ENCODE peak calls at places on chromosome 19, in five cellular contexts. One of them, this sample, is unnamed.

GRCh38 chr19:12984683-12985048 is 10.6 kb upstream of the NFIX start:
- DNase-seq in heart left ventricle: no peak
- DNase-seq in body of pancreas: no peak
- DNase-seq in OCI-LY7: no peak
- DNase-seq in choroid plexus epithelial cell: no peak
- DNase-seq in this sample: no peak

GRCh38 chr19:39342647-39343305 is 555 bp downstream of the SAMD4B start:
- DNase-seq in heart left ventricle: no peak
- DNase-seq in choroid plexus epithelial cell: peak
- DNase-seq in OCI-LY7: no peak
- DNase-seq in body of pancreas: peak
- DNase-seq in this sample: no peak

GRCh38 chr19:55535173-55535572 is 1.8 kb downstream of the SBK2 start:
- DNase-seq in OCI-LY7: no peak
- DNase-seq in choroid plexus epithelial cell: no peak
- DNase-seq in body of pancreas: no peak
- DNase-seq in heart left ventricle: no peak
- DNase-seq in this sample: no peak

GRCh38 chr19:13002389-13002898 is 7.2 kb downstream of the NFIX start:
- DNase-seq in body of pancreas: no peak
- DNase-seq in OCI-LY7: no peak
- DNase-seq in heart left ventricle: peak
- DNase-seq in choroid plexus epithelial cell: no peak
- DNase-seq in this sample: no peak

GRCh38 chr19:13045812-13046211 is 50.5 kb downstream of the NFIX start:
- DNase-seq in choroid plexus epithelial cell: no peak
- DNase-seq in heart left ventricle: peak
- DNase-seq in OCI-LY7: no peak
- DNase-seq in body of pancreas: no peak
- DNase-seq in this sample: no peak

GRCh38 chr19:52691737-52692136 is 43.1 kb downstream of the ZNF611 start:
- DNase-seq in choroid plexus epithelial cell: no peak
- DNase-seq in body of pancreas: no peak
- DNase-seq in OCI-LY7: peak
- DNase-seq in heart left ventricle: no peak
- DNase-seq in this sample: no peak

GRCh38 chr19:11460207-11460606 is 20.6 kb downstream of the ELAVL3 start:
- DNase-seq in body of pancreas: no peak
- DNase-seq in choroid plexus epithelial cell: no peak
- DNase-seq in heart left ventricle: no peak
- DNase-seq in OCI-LY7: no peak
- DNase-seq in this sample: no peak

GRCh38 chr19:18152444-18152816 is 533 bp upstream of the PIK3R2 start:
- DNase-seq in body of pancreas: peak
- DNase-seq in OCI-LY7: peak
- DNase-seq in heart left ventricle: peak
- DNase-seq in choroid plexus epithelial cell: peak
- DNase-seq in this sample: peak

GRCh38 chr19:39497850-39498261 is 891 bp upstream of the DLL3 start:
- DNase-seq in OCI-LY7: peak
- DNase-seq in body of pancreas: no peak
- DNase-seq in heart left ventricle: no peak
- DNase-seq in choroid plexus epithelial cell: peak
- DNase-seq in this sample: no peak

GRCh38 chr19:16200776-16201391 is 3.2 kb downstream of the AP1M1 start:
- DNase-seq in heart left ventricle: no peak
- DNase-seq in choroid plexus epithelial cell: no peak
- DNase-seq in body of pancreas: no peak
- DNase-seq in OCI-LY7: no peak
- DNase-seq in this sample: no peak

GRCh38 chr19:45146251-45146650 is 14.5 kb downstream of the NKPD1 start:
- DNase-seq in body of pancreas: no peak
- DNase-seq in heart left ventricle: no peak
- DNase-seq in choroid plexus epithelial cell: no peak
- DNase-seq in OCI-LY7: no peak
- DNase-seq in this sample: no peak

GRCh38 chr19:50836543-50837195 is 3.3 kb upstream of the KLK15 start:
- DNase-seq in OCI-LY7: no peak
- DNase-seq in body of pancreas: peak
- DNase-seq in choroid plexus epithelial cell: no peak
- DNase-seq in heart left ventricle: no peak
- DNase-seq in this sample: no peak

GRCh38 chr19:19083413-19084178 is 19.8 kb downstream of the SLC25A42 start:
- DNase-seq in choroid plexus epithelial cell: no peak
- DNase-seq in body of pancreas: no peak
- DNase-seq in heart left ventricle: peak
- DNase-seq in OCI-LY7: no peak
- DNase-seq in this sample: no peak

GRCh38 chr19:50725218-50725931 is 2.2 kb downstream of the CLEC11A start:
- DNase-seq in choroid plexus epithelial cell: no peak
- DNase-seq in heart left ventricle: no peak
- DNase-seq in body of pancreas: no peak
- DNase-seq in OCI-LY7: no peak
- DNase-seq in this sample: no peak

GRCh38 chr19:10292206-10292788 is 2.5 kb downstream of the ICAM5 start:
- DNase-seq in OCI-LY7: peak
- DNase-seq in body of pancreas: peak
- DNase-seq in heart left ventricle: peak
- DNase-seq in choroid plexus epithelial cell: peak
- DNase-seq in this sample: no peak

GRCh38 chr19:28867978-28868377 is 345.0 kb downstream of the UQCRFS1 start:
- DNase-seq in body of pancreas: no peak
- DNase-seq in OCI-LY7: no peak
- DNase-seq in choroid plexus epithelial cell: no peak
- DNase-seq in heart left ventricle: no peak
- DNase-seq in this sample: no peak

GRCh38 chr19:15378529-15379082 is 981 bp downstream of the AKAP8 start:
- DNase-seq in heart left ventricle: peak
- DNase-seq in body of pancreas: peak
- DNase-seq in OCI-LY7: peak
- DNase-seq in choroid plexus epithelial cell: peak
- DNase-seq in this sample: no peak

GRCh38 chr19:28296506-28296905 is 916.4 kb downstream of the UQCRFS1 start:
- DNase-seq in body of pancreas: no peak
- DNase-seq in OCI-LY7: no peak
- DNase-seq in choroid plexus epithelial cell: peak
- DNase-seq in heart left ventricle: no peak
- DNase-seq in this sample: peak

GRCh38 chr19:14072535-14073231 is at the start of gene MISP3:
- DNase-seq in body of pancreas: peak
- DNase-seq in choroid plexus epithelial cell: peak
- DNase-seq in heart left ventricle: peak
- DNase-seq in OCI-LY7: peak
- DNase-seq in this sample: no peak

GRCh38 chr19:29672933-29673336 is 7.7 kb downstream of the PLEKHF1 start:
- DNase-seq in choroid plexus epithelial cell: no peak
- DNase-seq in heart left ventricle: no peak
- DNase-seq in body of pancreas: no peak
- DNase-seq in OCI-LY7: peak
- DNase-seq in this sample: no peak

GRCh38 chr19:30577551-30578090 is 205.4 kb downstream of the ZNF536 start:
- DNase-seq in choroid plexus epithelial cell: no peak
- DNase-seq in heart left ventricle: no peak
- DNase-seq in OCI-LY7: no peak
- DNase-seq in body of pancreas: no peak
- DNase-seq in this sample: no peak

GRCh38 chr19:15300533-15301194 is 31.7 kb downstream of the BRD4 start:
- DNase-seq in heart left ventricle: no peak
- DNase-seq in OCI-LY7: peak
- DNase-seq in body of pancreas: no peak
- DNase-seq in choroid plexus epithelial cell: peak
- DNase-seq in this sample: no peak

GRCh38 chr19:50252111-50252886 is 48.9 kb downstream of the MYH14 start:
- DNase-seq in body of pancreas: peak
- DNase-seq in heart left ventricle: no peak
- DNase-seq in choroid plexus epithelial cell: peak
- DNase-seq in OCI-LY7: peak
- DNase-seq in this sample: no peak

GRCh38 chr19:17184381-17184841 is 30.7 kb upstream of the USE1 start:
- DNase-seq in body of pancreas: no peak
- DNase-seq in choroid plexus epithelial cell: no peak
- DNase-seq in heart left ventricle: no peak
- DNase-seq in OCI-LY7: peak
- DNase-seq in this sample: no peak

GRCh38 chr19:5880604-5881078 is 10.3 kb upstream of the FUT5 start:
- DNase-seq in heart left ventricle: peak
- DNase-seq in choroid plexus epithelial cell: peak
- DNase-seq in body of pancreas: peak
- DNase-seq in OCI-LY7: no peak
- DNase-seq in this sample: peak

GRCh38 chr19:15894359-15894758 is 3.5 kb downstream of the CYP4F2 start:
- DNase-seq in choroid plexus epithelial cell: no peak
- DNase-seq in body of pancreas: no peak
- DNase-seq in OCI-LY7: no peak
- DNase-seq in heart left ventricle: no peak
- DNase-seq in this sample: no peak

GRCh38 chr19:51089786-51090185 is 7.1 kb upstream of the KLK14 start:
- DNase-seq in OCI-LY7: no peak
- DNase-seq in choroid plexus epithelial cell: no peak
- DNase-seq in body of pancreas: no peak
- DNase-seq in heart left ventricle: no peak
- DNase-seq in this sample: no peak

GRCh38 chr19:10811391-10812111 is 24.5 kb downstream of the TMED1 start:
- DNase-seq in OCI-LY7: no peak
- DNase-seq in heart left ventricle: no peak
- DNase-seq in choroid plexus epithelial cell: no peak
- DNase-seq in body of pancreas: no peak
- DNase-seq in this sample: no peak

GRCh38 chr19:27909861-27910260 is 1303.1 kb downstream of the UQCRFS1 start:
- DNase-seq in heart left ventricle: no peak
- DNase-seq in OCI-LY7: no peak
- DNase-seq in body of pancreas: no peak
- DNase-seq in choroid plexus epithelial cell: no peak
- DNase-seq in this sample: no peak

GRCh38 chr19:1840541-1841115 is 7.7 kb downstream of the REXO1 start:
- DNase-seq in heart left ventricle: peak
- DNase-seq in choroid plexus epithelial cell: peak
- DNase-seq in body of pancreas: no peak
- DNase-seq in OCI-LY7: no peak
- DNase-seq in this sample: no peak

DNA sequence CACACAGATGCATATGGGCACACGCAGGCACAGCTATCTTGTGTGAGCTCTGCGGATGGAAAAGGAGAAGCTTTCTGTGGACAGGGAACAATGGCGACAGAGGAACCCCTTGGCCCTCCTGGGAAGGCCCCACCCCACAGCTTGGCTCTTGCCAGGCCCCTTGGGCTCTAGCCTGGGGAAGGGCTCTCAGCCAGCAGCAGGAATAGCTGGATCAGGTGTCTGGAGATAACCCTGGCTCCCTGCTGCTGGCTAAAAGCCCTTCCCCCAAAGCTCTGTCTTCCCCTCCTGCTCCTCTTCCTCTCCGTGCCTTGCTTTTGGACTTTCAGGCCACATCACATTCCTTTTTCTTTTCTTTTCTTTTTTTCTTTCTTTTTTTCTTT is 24.3 kb downstream of the CEBPA start:
- DNase-seq in choroid plexus epithelial cell: no peak
- DNase-seq in body of pancreas: no peak
- DNase-seq in heart left ventricle: no peak
- DNase-seq in OCI-LY7: no peak
- DNase-seq in this sample: no peak
- TF ChIP-seq CTCF in choroid plexus epithelial cell: no peak
- TF ChIP-seq CTCF in body of pancreas: no peak
- TF ChIP-seq CTCF in heart left ventricle: no peak
- TF ChIP-seq CTCF in OCI-LY7: no peak
- TF ChIP-seq CTCF in this sample: no peak

GRCh38 chr19:7506385-7507328 is 9.2 kb upstream of the ZNF358 start:
- DNase-seq in body of pancreas: peak
- DNase-seq in heart left ventricle: peak
- DNase-seq in choroid plexus epithelial cell: peak
- DNase-seq in OCI-LY7: peak
- DNase-seq in this sample: peak
- H3K4me3 ChIP-seq in body of pancreas: no peak
- H3K4me3 ChIP-seq in heart left ventricle: no peak
- H3K4me3 ChIP-seq in choroid plexus epithelial cell: no peak
- H3K4me3 ChIP-seq in OCI-LY7: peak
- H3K4me3 ChIP-seq in this sample: peak

DNA sequence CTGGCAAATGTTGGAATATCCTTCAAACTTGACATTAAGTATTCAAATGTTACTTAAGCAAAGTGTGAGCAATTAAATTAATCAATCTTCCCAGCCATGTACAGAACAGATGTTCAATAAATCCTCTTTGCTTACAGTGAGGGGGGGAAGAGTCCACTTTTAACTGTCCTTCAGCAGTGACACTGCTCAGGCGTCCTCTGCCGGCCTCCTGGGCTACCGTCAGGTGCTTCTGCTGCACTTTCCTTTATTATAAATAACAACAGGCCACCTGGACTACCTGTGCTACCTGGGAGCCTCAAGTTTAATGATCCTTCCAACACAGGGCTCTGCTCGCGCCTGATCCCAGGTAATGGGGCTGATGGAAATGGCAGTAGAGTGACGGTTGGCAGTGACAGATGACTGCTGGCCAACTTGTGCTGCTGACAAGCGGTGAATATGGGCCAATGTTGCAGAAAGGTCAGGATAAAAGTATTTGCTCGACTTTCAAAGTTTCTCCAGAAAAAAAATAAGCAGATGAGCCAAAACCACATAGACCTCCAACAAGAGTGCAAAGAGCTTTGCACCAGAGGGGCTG is 460.0 kb upstream of the ZNF507 start:
- DNase-seq in heart left ventricle: no peak
- DNase-seq in body of pancreas: no peak
- DNase-seq in OCI-LY7: no peak
- DNase-seq in choroid plexus epithelial cell: no peak
- DNase-seq in this sample: no peak
- TF ChIP-seq CTCF in heart left ventricle: no peak
- TF ChIP-seq CTCF in body of pancreas: no peak
- TF ChIP-seq CTCF in OCI-LY7: no peak
- TF ChIP-seq CTCF in choroid plexus epithelial cell: no peak
- TF ChIP-seq CTCF in this sample: no peak

GRCh38 chr19:54315956-54316355 is 3.0 kb upstream of the LILRA5 start:
- DNase-seq in OCI-LY7: no peak
- DNase-seq in choroid plexus epithelial cell: no peak
- DNase-seq in body of pancreas: no peak
- DNase-seq in heart left ventricle: no peak
- DNase-seq in this sample: no peak

GRCh38 chr19:54317108-54317964 is 4.4 kb upstream of the LILRA5 start:
- DNase-seq in heart left ventricle: no peak
- DNase-seq in choroid plexus epithelial cell: no peak
- DNase-seq in body of pancreas: no peak
- DNase-seq in OCI-LY7: no peak
- DNase-seq in this sample: no peak

GRCh38 chr19:54317965-54318240 is 4.9 kb upstream of the LILRA5 start:
- DNase-seq in body of pancreas: no peak
- DNase-seq in OCI-LY7: no peak
- DNase-seq in heart left ventricle: no peak
- DNase-seq in choroid plexus epithelial cell: no peak
- DNase-seq in this sample: no peak

GRCh38 chr19:54319049-54319448 is 6.1 kb upstream of the LILRA5 start:
- DNase-seq in OCI-LY7: peak
- DNase-seq in heart left ventricle: no peak
- DNase-seq in body of pancreas: no peak
- DNase-seq in choroid plexus epithelial cell: no peak
- DNase-seq in this sample: no peak

DNA sequence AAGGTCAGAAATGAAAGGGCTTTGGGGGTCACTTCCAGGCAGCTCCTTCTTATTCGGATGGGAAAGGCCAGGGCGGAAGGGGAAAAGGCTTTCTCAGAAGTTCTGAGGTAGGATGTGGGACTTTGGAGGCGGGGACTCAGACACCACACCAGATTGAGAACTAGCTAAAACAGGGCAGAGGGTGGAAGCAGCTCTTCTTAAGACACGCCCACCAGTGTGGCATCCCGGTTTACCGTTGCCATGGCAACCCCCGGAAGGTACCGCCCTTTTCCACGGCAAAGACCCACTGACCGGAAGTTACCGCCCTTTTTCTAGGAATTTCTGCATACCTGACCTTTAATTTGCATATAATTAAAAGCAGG is 3.8 kb upstream of the LILRA5 start:
- DNase-seq in OCI-LY7: peak
- DNase-seq in body of pancreas: no peak
- DNase-seq in heart left ventricle: no peak
- DNase-seq in choroid plexus epithelial cell: no peak
- DNase-seq in this sample: no peak
- H3K4me3 ChIP-seq in OCI-LY7: no peak
- H3K4me3 ChIP-seq in body of pancreas: no peak
- H3K4me3 ChIP-seq in heart left ventricle: no peak
- H3K4me3 ChIP-seq in choroid plexus epithelial cell: no peak
- H3K4me3 ChIP-seq in this sample: no peak